ENCODE peak calls at places on chromosomes 13 and 19, in nine cellular contexts. A is activated naive CD4-positive, alpha-beta T cell; W is skeletal muscle cell; G is hepatic stellate cell; E is CD4-positive, alpha-beta memory T cell; X is hepatocyte; U is glutamatergic neuron; K is GM13977; B is right lobe of liver. C is an unnamed sample.

GRCh38 chr13:38954291-38954690 is 36.3 kb downstream of the STOML3 start:
- DNase-seq in A (no peak), W (no peak), G (no peak), E (no peak), X (no peak), U (no peak), K (no peak), B (no peak), C (no peak)

GRCh38 chr13:76632388-76633044 is 253.7 kb downstream of the KCTD12 start:
- DNase-seq in A (no peak), W (no peak), G (no peak), E (no peak), X (peak), U (no peak), K (no peak), B (no peak), C (no peak)

GRCh38 chr13:23472189-23472588 is 38.7 kb upstream of the SACS start:
- DNase-seq in A (no peak), W (no peak), G (no peak), E (no peak), X (no peak), U (no peak), K (no peak), B (no peak), C (no peak)

GRCh38 chr19:41922220-41922576 is 6.1 kb downstream of the ERFL start:
- DNase-seq in A (no peak), W (no peak), G (no peak), E (no peak), X (no peak), U (no peak), K (no peak), B (no peak), C (no peak)

GRCh38 chr13:62684359-62684758 is 1268.7 kb upstream of the PCDH20 start:
- DNase-seq in A (no peak), W (no peak), G (no peak), E (no peak), X (no peak), U (no peak), K (no peak), B (no peak), C (no peak)

GRCh38 chr19:4977299-4978174 is 8.6 kb downstream of the KDM4B start:
- DNase-seq in A (no peak), W (peak), G (peak), E (no peak), X (no peak), U (no peak), K (no peak), B (peak), C (peak)

GRCh38 chr19:35513231-35513974 is at the start of gene DMKN:
- DNase-seq in A (no peak), W (no peak), G (no peak), E (no peak), X (peak), U (no peak), K (no peak), B (no peak), C (no peak)

GRCh38 chr19:7516281-7516862 is 469 bp downstream of the ZNF358 start:
- DNase-seq in A (no peak), W (no peak), G (no peak), E (no peak), X (peak), U (peak), K (peak), B (no peak), C (no peak)

GRCh38 chr19:14515501-14516047 is 2.6 kb downstream of the DNAJB1 start:
- DNase-seq in A (no peak), W (no peak), G (no peak), E (no peak), X (no peak), U (no peak), K (peak), B (no peak), C (no peak)

GRCh38 chr13:110343241-110343865 is 36.3 kb downstream of the COL4A2 start:
- DNase-seq in A (no peak), W (no peak), G (no peak), E (no peak), X (no peak), U (no peak), K (no peak), B (no peak), C (no peak)

GRCh38 chr19:19403373-19403901 is 2.0 kb upstream of the GATAD2A start:
- DNase-seq in A (no peak), W (no peak), G (peak), E (no peak), X (no peak), U (no peak), K (no peak), B (no peak), C (no peak)

GRCh38 chr13:30382836-30383525 is 39.3 kb upstream of the UBE2L5 start:
- DNase-seq in A (no peak), W (no peak), G (no peak), E (no peak), X (no peak), U (no peak), K (no peak), B (no peak), C (no peak)

GRCh38 chr13:75307370-75307984 is 174.5 kb downstream of the TBC1D4 start:
- DNase-seq in A (no peak), W (no peak), G (no peak), E (no peak), X (no peak), U (no peak), K (no peak), B (no peak), C (no peak)

GRCh38 chr19:18414504-18415176 is 4.6 kb upstream of the SSBP4 start:
- DNase-seq in A (no peak), W (no peak), G (peak), E (no peak), X (no peak), U (no peak), K (no peak), B (peak), C (no peak)

GRCh38 chr13:42892760-42893159 is 99.3 kb downstream of the EPSTI1 start:
- DNase-seq in A (no peak), W (peak), G (no peak), E (no peak), X (no peak), U (no peak), K (no peak), B (no peak), C (no peak)

GRCh38 chr19:50178859-50179537 is 15.9 kb upstream of the IZUMO2 start:
- DNase-seq in A (no peak), W (no peak), G (no peak), E (no peak), X (no peak), U (no peak), K (no peak), B (no peak), C (no peak)

GRCh38 chr13:41352935-41353801 is 42.1 kb downstream of the NAA16 start:
- DNase-seq in A (no peak), W (no peak), G (peak), E (peak), X (peak), U (no peak), K (peak), B (no peak), C (peak)

GRCh38 chr13:24982333-24982999 is 113.5 kb upstream of the PABPC3 start:
- DNase-seq in A (no peak), W (no peak), G (no peak), E (no peak), X (no peak), U (no peak), K (no peak), B (no peak), C (no peak)

GRCh38 chr19:10858204-10858828 is 10.1 kb downstream of the C19orf38 start:
- DNase-seq in A (no peak), W (no peak), G (no peak), E (no peak), X (no peak), U (peak), K (peak), B (no peak), C (no peak)

GRCh38 chr13:28181413-28181812 is 43.1 kb downstream of the PAN3 start:
- DNase-seq in A (no peak), W (no peak), G (no peak), E (no peak), X (no peak), U (no peak), K (no peak), B (no peak), C (no peak)

GRCh38 chr19:9673912-9674668 is 810 bp downstream of the ZNF562 start:
- DNase-seq in A (no peak), W (no peak), G (no peak), E (peak), X (no peak), U (no peak), K (no peak), B (no peak), C (peak)

GRCh38 chr13:84925443-84925842 is 873.8 kb downstream of the SLITRK6 start:
- DNase-seq in A (no peak), W (peak), G (no peak), E (no peak), X (no peak), U (no peak), K (no peak), B (no peak), C (no peak)

GRCh38 chr13:109288151-109288709 is 498.2 kb downstream of the IRS2 start:
- DNase-seq in A (no peak), W (no peak), G (no peak), E (no peak), X (no peak), U (no peak), K (no peak), B (no peak), C (no peak)

GRCh38 chr19:41882568-41883462 is at the start of gene ARHGEF1:
- DNase-seq in A (no peak), W (no peak), G (peak), E (peak), X (peak), U (peak), K (peak), B (peak), C (no peak)

GRCh38 chr13:81929988-81930387 is 1589.1 kb upstream of the SPRY2 start:
- DNase-seq in A (no peak), W (no peak), G (no peak), E (no peak), X (peak), U (no peak), K (no peak), B (no peak), C (peak)

GRCh38 chr13:79874396-79875360 is 393.7 kb downstream of the NDFIP2 start:
- DNase-seq in A (no peak), W (no peak), G (no peak), E (no peak), X (no peak), U (no peak), K (no peak), B (no peak), C (no peak)

GRCh38 chr13:66347718-66348117 is 882.4 kb downstream of the PCDH9 start:
- DNase-seq in A (no peak), W (no peak), G (no peak), E (no peak), X (no peak), U (no peak), K (no peak), B (no peak), C (no peak)

GRCh38 chr13:19845758-19846157 is 17.7 kb downstream of the ZMYM5 start:
- DNase-seq in A (no peak), W (peak), G (peak), E (no peak), X (peak), U (no peak), K (no peak), B (no peak), C (peak)